ENCODE peak calls at places on chromosome 18, in nine cellular contexts. E is left colon, T is 8988T, Z is NCI-H2029, Q is midbrain, O is endothelial cell, P is NCI-H82, V is T-helper 1 cell, X is HFF-Myc. N is an unnamed sample.

GRCh38 chr18:22034276-22034675 is 135.1 kb upstream of the GATA6 start:
- DNase-seq in E (no peak), T (no peak), Z (no peak), Q (no peak), O (no peak), P (no peak), V (no peak), X (no peak), N (no peak)

GRCh38 chr18:2547477-2548087 is 23.7 kb downstream of the METTL4 start:
- DNase-seq in E (no peak), T (no peak), Z (peak; percentile 17), Q (peak; percentile 68), O (no peak), P (peak; percentile 77), V (peak; percentile 28), X (peak; percentile 30), N (peak; percentile 51)

GRCh38 chr18:69787825-69788547 is 159.7 kb downstream of the CD226 start:
- DNase-seq in E (no peak), T (no peak), Z (no peak), Q (no peak), O (no peak), P (peak; percentile 4), V (no peak), X (no peak), N (no peak)

GRCh38 chr18:39960545-39960944 is 1994.5 kb upstream of the PIK3C3 start:
- DNase-seq in E (no peak), T (peak; percentile 10), Z (no peak), Q (no peak), O (no peak), P (no peak), V (no peak), X (no peak), N (no peak)

GRCh38 chr18:77000527-77000926 is 132.1 kb downstream of the MBP start:
- DNase-seq in E (peak; percentile 59), T (no peak), Z (no peak), Q (peak; percentile 54), O (peak; percentile 65), P (peak; percentile 33), V (peak; percentile 50), X (no peak), N (peak; percentile 78)

GRCh38 chr18:54223568-54224241 is 764 bp downstream of the MBD2 start:
- DNase-seq in E (peak; percentile 87), T (no peak), Z (peak; percentile 31), Q (no peak), O (peak; percentile 18), P (peak; percentile 37), V (peak; percentile 54), X (peak; percentile 81), N (peak; percentile 23)

GRCh38 chr18:576924-577323 is 3.3 kb upstream of the CETN1 start:
- DNase-seq in E (no peak), T (no peak), Z (no peak), Q (no peak), O (no peak), P (no peak), V (no peak), X (no peak), N (no peak)

GRCh38 chr18:63224574-63224973 is 95.0 kb downstream of the BCL2 start:
- DNase-seq in E (no peak), T (no peak), Z (no peak), Q (no peak), O (no peak), P (no peak), V (no peak), X (no peak), N (no peak)

GRCh38 chr18:23799540-23799939 is 110.3 kb downstream of the LAMA3 start:
- DNase-seq in E (no peak), T (no peak), Z (no peak), Q (no peak), O (no peak), P (no peak), V (no peak), X (no peak), N (no peak)

GRCh38 chr18:42281851-42282250 is 326.8 kb downstream of the PIK3C3 start:
- DNase-seq in E (no peak), T (no peak), Z (no peak), Q (no peak), O (no peak), P (no peak), V (no peak), X (no peak), N (no peak)

GRCh38 chr18:11154369-11154982 is 5.1 kb upstream of the PIEZO2 start:
- DNase-seq in E (no peak), T (no peak), Z (peak; percentile 28), Q (peak; percentile 63), O (no peak), P (peak; percentile 52), V (no peak), X (no peak), N (peak; percentile 70)